ENCODE peak calls at places on chromosome 9, in five cellular contexts. T is GM12878, M is HepG2, F is H1, G is SK-N-SH. A is an unnamed sample.

GRCh38 chr9:89434636-89435314 is 63.1 kb downstream of the SEMA4D start:
- DNase-seq in T (no peak), M (no peak), F (no peak), G (no peak), A (no peak)

GRCh38 chr9:135865531-135865930 is 41.8 kb downstream of the CAMSAP1 start:
- DNase-seq in T (no peak), M (no peak), F (no peak), G (no peak), A (no peak)

GRCh38 chr9:104961238-104961637 is 33.3 kb upstream of the ABCA1 start:
- DNase-seq in T (peak), M (peak), F (peak), G (peak), A (peak)

GRCh38 chr9:124778575-124779367 is 1.8 kb downstream of the OLFML2A start:
- DNase-seq in T (no peak), M (no peak), F (peak), G (no peak), A (no peak)

GRCh38 chr9:114521846-114522245 is 16.6 kb upstream of the WHRN start:
- DNase-seq in T (no peak), M (no peak), F (no peak), G (no peak), A (no peak)

GRCh38 chr9:131394464-131395026 is 659 bp downstream of the PRRC2B start:
- DNase-seq in T (no peak), M (no peak), F (peak), G (peak), A (no peak)

GRCh38 chr9:14348241-14349140 is 34.5 kb upstream of the NFIB start:
- DNase-seq in T (no peak), M (no peak), F (peak), G (peak), A (no peak)

GRCh38 chr9:135224921-135225541 is 137.6 kb downstream of the OLFM1 start:
- DNase-seq in T (no peak), M (no peak), F (no peak), G (peak), A (no peak)

GRCh38 chr9:1231998-1232919 is 182.1 kb downstream of the DMRT2 start:
- DNase-seq in T (no peak), M (peak), F (no peak), G (no peak), A (no peak)

GRCh38 chr9:16616686-16617085 is 253.8 kb downstream of the BNC2 start:
- DNase-seq in T (no peak), M (no peak), F (no peak), G (no peak), A (no peak)

GRCh38 chr9:123974471-123974870 is 37.1 kb upstream of the LHX2 start:
- DNase-seq in T (no peak), M (no peak), F (no peak), G (no peak), A (no peak)

GRCh38 chr9:129601082-129601674 is 19.7 kb downstream of the C9orf50 start:
- DNase-seq in T (no peak), M (no peak), F (no peak), G (no peak), A (no peak)

GRCh38 chr9:136129176-136129575 is 10.5 kb upstream of the TMEM250 start:
- DNase-seq in T (no peak), M (no peak), F (no peak), G (no peak), A (no peak)

GRCh38 chr9:137354845-137355420 is 52.9 kb upstream of the NRARP start:
- DNase-seq in T (no peak), M (no peak), F (no peak), G (no peak), A (no peak)

GRCh38 chr9:137447722-137448568 is 6.8 kb upstream of the ENTPD8 start:
- DNase-seq in T (no peak), M (no peak), F (no peak), G (no peak), A (no peak)

GRCh38 chr9:123599781-123600180 is 243.8 kb downstream of the CRB2 start:
- DNase-seq in T (no peak), M (no peak), F (peak), G (no peak), A (no peak)

GRCh38 chr9:81716409-81716808 is 27.1 kb upstream of the TLE1 start:
- DNase-seq in T (no peak), M (no peak), F (no peak), G (no peak), A (no peak)

GRCh38 chr9:91948061-91948422 is 2.0 kb downstream of the ROR2 start:
- DNase-seq in T (no peak), M (no peak), F (no peak), G (peak), A (no peak)
- H3K4me3 ChIP-seq in T (no peak), M (no peak), F (peak), G (no peak), A (no peak)

GRCh38 chr9:108621991-108622390 is 233.8 kb downstream of the ACTL7B start:
- DNase-seq in T (no peak), M (no peak), F (no peak), G (no peak), A (no peak)

GRCh38 chr9:108615152-108615551 is 240.6 kb downstream of the ACTL7B start:
- DNase-seq in T (no peak), M (no peak), F (no peak), G (no peak), A (no peak)

GRCh38 chr9:108620767-108621166 is 235.0 kb downstream of the ACTL7B start:
- DNase-seq in T (no peak), M (no peak), F (no peak), G (no peak), A (no peak)

GRCh38 chr9:108618906-108619550 is 236.8 kb downstream of the ACTL7B start:
- DNase-seq in T (no peak), M (no peak), F (no peak), G (no peak), A (no peak)

GRCh38 chr9:108617661-108618060 is 238.1 kb downstream of the ACTL7B start:
- DNase-seq in T (no peak), M (no peak), F (no peak), G (no peak), A (no peak)
- TF ChIP-seq POLR2AphosphoS5 in T (no peak), M (no peak), F (no peak), G (no peak), A (no peak)

GRCh38 chr9:127390243-127390535 is 6.8 kb upstream of the SLC2A8 start:
- DNase-seq in T (no peak), M (no peak), F (no peak), G (no peak), A (no peak)

GRCh38 chr9:127386981-127387380 is 10.0 kb upstream of the SLC2A8 start:
- DNase-seq in T (no peak), M (no peak), F (no peak), G (no peak), A (no peak)

GRCh38 chr9:127389391-127390242 is 7.4 kb upstream of the SLC2A8 start:
- DNase-seq in T (no peak), M (peak), F (no peak), G (no peak), A (no peak)

GRCh38 chr9:127388856-127389238 is 8.1 kb upstream of the SLC2A8 start:
- DNase-seq in T (no peak), M (peak), F (no peak), G (no peak), A (no peak)

GRCh38 chr9:127388037-127388855 is 8.7 kb upstream of the SLC2A8 start:
- DNase-seq in T (peak), M (peak), F (no peak), G (no peak), A (peak)
- TF ChIP-seq GABPA in T (peak), M (no peak), F (no peak), G (peak), A (peak)

GRCh38 chr9:6024035-6024554 is 8.7 kb upstream of the RANBP6 start:
- DNase-seq in T (no peak), M (peak), F (peak), G (peak), A (peak)
- H3K4me3 ChIP-seq in T (no peak), M (no peak), F (no peak), G (peak), A (no peak)

GRCh38 chr9:134127616-134128015 is 8.3 kb upstream of the WDR5 start:
- DNase-seq in T (no peak), M (no peak), F (no peak), G (no peak), A (no peak)

GRCh38 chr9:134131471-134132207 is 4.2 kb upstream of the WDR5 start:
- DNase-seq in T (no peak), M (no peak), F (no peak), G (no peak), A (no peak)

GRCh38 chr9:134132208-134132870 is 3.5 kb upstream of the WDR5 start:
- DNase-seq in T (no peak), M (no peak), F (no peak), G (no peak), A (no peak)

GRCh38 chr9:134128727-134129679 is 6.9 kb upstream of the WDR5 start:
- DNase-seq in T (no peak), M (no peak), F (no peak), G (no peak), A (no peak)

GRCh38 chr9:134130503-134131375 is 5.1 kb upstream of the WDR5 start:
- DNase-seq in T (no peak), M (peak), F (peak), G (no peak), A (no peak)
- TF ChIP-seq POLR2AphosphoS5 in T (no peak), M (no peak), F (peak), G (no peak), A (no peak)

A was measured in HL-60.